ENCODE peak calls at places on chromosomes 11 and 22, in six cellular contexts. One of them, this sample, is unnamed.

GRCh38 chr22:19628038-19628776 is 86.1 kb upstream of the SEPTIN5 start:
- DNase-seq in adipocyte: no peak
- DNase-seq in BJ: no peak
- DNase-seq in cardiac muscle cell: no peak
- DNase-seq in GM12865: no peak
- DNase-seq in astrocyte: no peak
- DNase-seq in this sample: no peak

GRCh38 chr11:46127150-46127638 is 5.9 kb upstream of the PHF21A start:
- DNase-seq in cardiac muscle cell: peak; percentile 85
- DNase-seq in astrocyte: peak; percentile 19
- DNase-seq in BJ: no peak
- DNase-seq in GM12865: peak; percentile 77
- DNase-seq in adipocyte: peak; percentile 59
- DNase-seq in this sample: no peak

GRCh38 chr11:85823816-85824215 is 12.9 kb upstream of the SYTL2 start:
- DNase-seq in cardiac muscle cell: no peak
- DNase-seq in GM12865: peak; percentile 8
- DNase-seq in BJ: no peak
- DNase-seq in adipocyte: no peak
- DNase-seq in astrocyte: no peak
- DNase-seq in this sample: no peak

GRCh38 chr11:6413791-6414231 is 5.1 kb downstream of the APBB1 start:
- DNase-seq in BJ: no peak
- DNase-seq in adipocyte: no peak
- DNase-seq in cardiac muscle cell: no peak
- DNase-seq in astrocyte: no peak
- DNase-seq in GM12865: no peak
- DNase-seq in this sample: peak; percentile 82

GRCh38 chr11:118180300-118180703 is 3.9 kb upstream of the SCN2B start:
- DNase-seq in cardiac muscle cell: peak; percentile 48
- DNase-seq in astrocyte: peak; percentile 6
- DNase-seq in BJ: no peak
- DNase-seq in GM12865: peak; percentile 35
- DNase-seq in adipocyte: peak; percentile 34
- DNase-seq in this sample: peak; percentile 94

GRCh38 chr22:24824250-24824649 is 18.2 kb downstream of the SGSM1 start:
- DNase-seq in adipocyte: no peak
- DNase-seq in BJ: no peak
- DNase-seq in astrocyte: no peak
- DNase-seq in cardiac muscle cell: no peak
- DNase-seq in GM12865: no peak
- DNase-seq in this sample: no peak

GRCh38 chr11:64233913-64234839 is at the start of gene VEGFB:
- DNase-seq in GM12865: peak; percentile 75
- DNase-seq in BJ: no peak
- DNase-seq in adipocyte: peak; percentile 81
- DNase-seq in cardiac muscle cell: peak; percentile 64
- DNase-seq in astrocyte: no peak
- DNase-seq in this sample: no peak

GRCh38 chr11:120062561-120062930 is 75.4 kb downstream of the TRIM29 start:
- DNase-seq in GM12865: no peak
- DNase-seq in cardiac muscle cell: no peak
- DNase-seq in adipocyte: no peak
- DNase-seq in BJ: no peak
- DNase-seq in astrocyte: no peak
- DNase-seq in this sample: no peak

GRCh38 chr11:43268161-43268560 is 43.6 kb upstream of the API5 start:
- DNase-seq in astrocyte: no peak
- DNase-seq in adipocyte: no peak
- DNase-seq in BJ: no peak
- DNase-seq in GM12865: no peak
- DNase-seq in cardiac muscle cell: no peak
- DNase-seq in this sample: peak; percentile 18

GRCh38 chr11:7196396-7197146 is 55.1 kb upstream of the SYT9 start:
- DNase-seq in GM12865: no peak
- DNase-seq in adipocyte: no peak
- DNase-seq in astrocyte: no peak
- DNase-seq in cardiac muscle cell: no peak
- DNase-seq in BJ: no peak
- DNase-seq in this sample: no peak

GRCh38 chr22:18091916-18092526 is 14.2 kb downstream of the PEX26 start:
- DNase-seq in cardiac muscle cell: peak; percentile 93
- DNase-seq in adipocyte: no peak
- DNase-seq in BJ: no peak
- DNase-seq in astrocyte: peak; percentile 56
- DNase-seq in GM12865: peak; percentile 82
- DNase-seq in this sample: no peak

GRCh38 chr11:123054301-123055065 is 7.5 kb downstream of the HSPA8 start:
- DNase-seq in BJ: no peak
- DNase-seq in astrocyte: peak; percentile 46
- DNase-seq in adipocyte: peak; percentile 92
- DNase-seq in cardiac muscle cell: peak; percentile 82
- DNase-seq in GM12865: peak; percentile 80
- DNase-seq in this sample: peak; percentile 63

GRCh38 chr11:35602979-35603378 is 15.3 kb upstream of the FJX1 start:
- DNase-seq in cardiac muscle cell: no peak
- DNase-seq in adipocyte: no peak
- DNase-seq in GM12865: no peak
- DNase-seq in BJ: no peak
- DNase-seq in astrocyte: no peak
- DNase-seq in this sample: no peak

GRCh38 chr11:72578051-72578450 is 96.2 kb downstream of the PDE2A start:
- DNase-seq in astrocyte: no peak
- DNase-seq in cardiac muscle cell: no peak
- DNase-seq in GM12865: no peak
- DNase-seq in adipocyte: no peak
- DNase-seq in BJ: no peak
- DNase-seq in this sample: peak; percentile 23

GRCh38 chr11:108693852-108694251 is 29.0 kb downstream of the DDX10 start:
- DNase-seq in adipocyte: peak; percentile 16
- DNase-seq in BJ: no peak
- DNase-seq in cardiac muscle cell: peak; percentile 30
- DNase-seq in GM12865: no peak
- DNase-seq in astrocyte: peak; percentile 75
- DNase-seq in this sample: no peak

GRCh38 chr11:118908931-118909618 is 16.7 kb downstream of the BCL9L start:
- DNase-seq in astrocyte: peak; percentile 86
- DNase-seq in GM12865: no peak
- DNase-seq in BJ: peak; percentile 76
- DNase-seq in adipocyte: peak; percentile 90
- DNase-seq in cardiac muscle cell: peak; percentile 95
- DNase-seq in this sample: peak; percentile 68

GRCh38 chr11:27471588-27472397 is 797 bp downstream of the LGR4 start:
- DNase-seq in BJ: no peak
- DNase-seq in GM12865: peak; percentile 14
- DNase-seq in cardiac muscle cell: peak; percentile 35
- DNase-seq in astrocyte: no peak
- DNase-seq in adipocyte: peak; percentile 59
- DNase-seq in this sample: no peak

GRCh38 chr11:30284836-30285235 is 38.1 kb upstream of the ARL14EP start:
- DNase-seq in GM12865: no peak
- DNase-seq in astrocyte: no peak
- DNase-seq in adipocyte: no peak
- DNase-seq in cardiac muscle cell: no peak
- DNase-seq in BJ: no peak
- DNase-seq in this sample: no peak

GRCh38 chr11:133501643-133502535 is 30.4 kb downstream of the OPCML start:
- DNase-seq in cardiac muscle cell: no peak
- DNase-seq in BJ: no peak
- DNase-seq in astrocyte: no peak
- DNase-seq in GM12865: no peak
- DNase-seq in adipocyte: no peak
- DNase-seq in this sample: no peak

DNA sequence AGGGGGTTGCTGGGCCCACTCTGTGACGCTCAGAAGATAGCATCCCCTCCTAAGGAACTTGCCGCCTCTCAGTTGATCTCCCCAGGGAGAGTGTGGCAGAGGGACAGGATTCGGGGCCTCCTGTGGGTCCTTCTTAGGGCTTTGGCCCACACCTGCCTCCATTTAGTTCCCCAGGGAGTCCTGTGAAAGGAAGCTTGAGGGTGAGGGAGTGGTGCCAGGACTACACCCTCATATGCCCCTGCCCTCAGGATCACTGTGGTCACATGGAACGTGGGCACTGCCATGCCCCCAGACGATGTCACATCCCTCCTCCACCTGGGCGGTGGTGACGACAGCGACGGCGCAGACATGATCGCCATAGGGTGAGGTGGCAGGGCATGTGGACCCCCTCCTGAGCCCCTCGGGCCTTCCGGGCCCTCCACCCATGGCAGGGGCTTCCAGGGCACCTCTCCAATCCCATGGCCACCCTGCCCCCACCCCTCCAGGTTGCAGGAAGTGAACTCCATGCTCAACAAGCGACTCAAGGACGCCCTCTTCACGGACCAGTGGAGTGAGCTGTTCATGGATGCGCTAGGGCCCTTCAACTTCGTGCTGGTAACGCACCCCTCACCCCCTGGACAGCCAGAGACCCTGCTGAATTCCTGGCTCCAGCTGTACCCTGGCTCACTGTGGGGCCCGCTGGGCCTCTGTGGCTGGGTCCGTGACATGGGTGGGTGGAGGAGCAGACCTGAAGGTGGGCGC is 3.5 kb downstream of the INPP5J start:
- DNase-seq in cardiac muscle cell: no peak
- DNase-seq in GM12865: no peak
- DNase-seq in BJ: no peak
- DNase-seq in astrocyte: no peak
- DNase-seq in adipocyte: no peak
- DNase-seq in this sample: no peak
- H3K4me3 ChIP-seq in cardiac muscle cell: no peak overlapping the region
- H3K4me3 ChIP-seq in GM12865: no peak overlapping the region
- H3K4me3 ChIP-seq in BJ: no peak overlapping the region
- H3K4me3 ChIP-seq in astrocyte: no peak overlapping the region
- H3K4me3 ChIP-seq in adipocyte: no peak overlapping the region
- H3K4me3 ChIP-seq in this sample: no peak overlapping the region

GRCh38 chr22:45497268-45497667 is 5.4 kb upstream of the FBLN1 start:
- DNase-seq in adipocyte: no peak
- DNase-seq in cardiac muscle cell: no peak
- DNase-seq in astrocyte: no peak
- DNase-seq in BJ: no peak
- DNase-seq in GM12865: no peak
- DNase-seq in this sample: no peak
- H3K4me3 ChIP-seq in adipocyte: peak overlapping the region; percentile 62
- H3K4me3 ChIP-seq in cardiac muscle cell: no peak overlapping the region
- H3K4me3 ChIP-seq in astrocyte: no peak overlapping the region
- H3K4me3 ChIP-seq in BJ: no peak overlapping the region
- H3K4me3 ChIP-seq in GM12865: no peak overlapping the region
- H3K4me3 ChIP-seq in this sample: no peak overlapping the region

GRCh38 chr11:32178692-32179091 is 87.8 kb downstream of the RCN1 start:
- DNase-seq in cardiac muscle cell: no peak
- DNase-seq in GM12865: no peak
- DNase-seq in adipocyte: no peak
- DNase-seq in BJ: no peak
- DNase-seq in astrocyte: no peak
- DNase-seq in this sample: no peak

GRCh38 chr11:32172771-32173170 is 81.9 kb downstream of the RCN1 start:
- DNase-seq in adipocyte: no peak
- DNase-seq in GM12865: no peak
- DNase-seq in astrocyte: peak; percentile 24
- DNase-seq in BJ: no peak
- DNase-seq in cardiac muscle cell: peak; percentile 35
- DNase-seq in this sample: no peak

GRCh38 chr11:32173977-32174376 is 83.1 kb downstream of the RCN1 start:
- DNase-seq in cardiac muscle cell: no peak
- DNase-seq in BJ: no peak
- DNase-seq in adipocyte: no peak
- DNase-seq in astrocyte: no peak
- DNase-seq in GM12865: no peak
- DNase-seq in this sample: no peak

GRCh38 chr11:32173435-32173834 is 82.6 kb downstream of the RCN1 start:
- DNase-seq in astrocyte: peak; percentile 39
- DNase-seq in adipocyte: peak; percentile 75
- DNase-seq in BJ: no peak
- DNase-seq in cardiac muscle cell: peak; percentile 83
- DNase-seq in GM12865: peak; percentile 71
- DNase-seq in this sample: peak; percentile 50

DNA sequence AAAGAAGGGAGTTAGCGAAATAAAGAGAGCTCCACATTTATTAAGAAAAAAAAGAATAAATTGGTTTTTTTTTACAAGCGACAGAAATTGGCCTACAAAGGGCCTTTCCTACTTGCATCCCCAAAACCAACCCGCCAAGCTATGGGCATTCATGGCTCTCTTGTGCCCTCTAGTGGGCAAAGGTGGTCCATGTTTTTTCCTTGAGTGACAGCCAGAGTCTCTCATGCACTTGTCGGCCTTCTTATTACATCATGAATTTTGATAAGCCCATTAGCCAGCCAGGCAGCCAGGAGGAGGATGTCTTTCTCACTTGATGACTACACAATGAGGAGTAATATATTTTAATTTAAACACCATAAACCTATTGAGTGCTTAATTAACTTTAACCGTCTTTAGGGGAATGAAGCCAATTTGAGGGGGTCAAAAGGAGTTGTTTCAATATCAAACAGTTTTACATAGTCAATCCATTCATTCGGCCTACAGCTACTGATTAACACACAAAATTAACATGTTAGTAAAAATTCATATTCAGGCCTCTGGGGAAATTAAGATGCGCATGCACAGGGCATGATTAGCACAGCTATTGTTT is 85.4 kb downstream of the RCN1 start:
- DNase-seq in GM12865: peak; percentile 90
- DNase-seq in astrocyte: peak; percentile 44
- DNase-seq in cardiac muscle cell: peak; percentile 89
- DNase-seq in adipocyte: peak; percentile 92
- DNase-seq in BJ: peak; percentile 10
- DNase-seq in this sample: peak; percentile 82
- H3K4me3 ChIP-seq in GM12865: no peak overlapping the region
- H3K4me3 ChIP-seq in astrocyte: no peak overlapping the region
- H3K4me3 ChIP-seq in cardiac muscle cell: no peak overlapping the region
- H3K4me3 ChIP-seq in adipocyte: no peak overlapping the region
- H3K4me3 ChIP-seq in BJ: no peak overlapping the region
- H3K4me3 ChIP-seq in this sample: no peak overlapping the region

GRCh38 chr11:130427049-130427388 is 1.4 kb downstream of the ADAMTS8 start:
- DNase-seq in astrocyte: no peak
- DNase-seq in GM12865: no peak
- DNase-seq in adipocyte: no peak
- DNase-seq in BJ: no peak
- DNase-seq in cardiac muscle cell: no peak
- DNase-seq in this sample: no peak

GRCh38 chr11:130426223-130427048 is 2.0 kb downstream of the ADAMTS8 start:
- DNase-seq in GM12865: no peak
- DNase-seq in cardiac muscle cell: no peak
- DNase-seq in BJ: no peak
- DNase-seq in astrocyte: no peak
- DNase-seq in adipocyte: no peak
- DNase-seq in this sample: peak; percentile 74

GRCh38 chr11:130428692-130429681 is 578 bp upstream of the ADAMTS8 start:
- DNase-seq in cardiac muscle cell: no peak
- DNase-seq in adipocyte: no peak
- DNase-seq in BJ: no peak
- DNase-seq in GM12865: no peak
- DNase-seq in astrocyte: no peak
- DNase-seq in this sample: no peak

GRCh38 chr11:130428271-130428670 is at the start of gene ADAMTS8:
- DNase-seq in adipocyte: peak; percentile 55
- DNase-seq in BJ: no peak
- DNase-seq in astrocyte: no peak
- DNase-seq in GM12865: no peak
- DNase-seq in cardiac muscle cell: no peak
- DNase-seq in this sample: peak; percentile 67

GRCh38 chr11:130427581-130428211 is 713 bp downstream of the ADAMTS8 start:
- DNase-seq in BJ: no peak
- DNase-seq in cardiac muscle cell: no peak
- DNase-seq in astrocyte: no peak
- DNase-seq in adipocyte: peak; percentile 39
- DNase-seq in GM12865: no peak
- DNase-seq in this sample: peak; percentile 65
- H3K4me3 ChIP-seq in BJ: no peak overlapping the region
- H3K4me3 ChIP-seq in cardiac muscle cell: peak overlapping the region; percentile 28
- H3K4me3 ChIP-seq in astrocyte: no peak overlapping the region
- H3K4me3 ChIP-seq in adipocyte: peak overlapping the region; percentile 37
- H3K4me3 ChIP-seq in GM12865: no peak overlapping the region
- H3K4me3 ChIP-seq in this sample: peak overlapping the region; percentile 62

This sample was measured in dorsolateral prefrontal cortex.